ENCODE peak calls at places on chromosomes 16 and 17, in nine cellular contexts. W is body of pancreas; C is HCT116; E is MM.1S; I is ascending aorta; S is A549; U is lung; H is heart right ventricle; N is naive thymus-derived CD4-positive, alpha-beta T cell. A is an unnamed sample.

GRCh38 chr17:75288784-75289121 is 480 bp downstream of the SLC25A19 start:
- DNase-seq in W (no peak), I (no peak), E (peak; percentile 84), S (peak; percentile 64), C (no peak), H (no peak), U (peak; percentile 61), N (no peak), A (no peak)

GRCh38 chr17:73091770-73092517 is 544 bp downstream of the SLC39A11 start:
- DNase-seq in W (peak; percentile 38), U (no peak), E (no peak), C (no peak), S (peak; percentile 74), I (no peak), N (no peak), H (peak; percentile 16), A (peak; percentile 35)

GRCh38 chr17:78956254-78956653 is 23.5 kb downstream of the LGALS3BP start:
- DNase-seq in U (no peak), N (no peak), H (no peak), W (no peak), E (no peak), S (no peak), I (no peak), C (no peak), A (no peak)

GRCh38 chr16:53022374-53022773 is 30.3 kb downstream of the CHD9NB start:
- DNase-seq in I (no peak), U (peak; percentile 34), E (no peak), H (peak; percentile 40), S (peak; percentile 69), C (peak; percentile 41), W (peak; percentile 31), N (no peak), A (peak; percentile 11)

GRCh38 chr17:1865252-1866037 is 35.6 kb downstream of the RPA1 start:
- DNase-seq in E (peak; percentile 56), U (no peak), H (peak; percentile 36), C (peak; percentile 4), S (peak; percentile 72), W (peak; percentile 31), I (no peak), N (peak; percentile 63), A (no peak)

GRCh38 chr16:79677799-79678525 is 77.4 kb upstream of the MAF start:
- DNase-seq in E (no peak), N (no peak), W (no peak), C (no peak), H (no peak), S (no peak), U (no peak), I (no peak), A (no peak)

GRCh38 chr17:56449176-56449575 is 144.3 kb upstream of the NOG start:
- DNase-seq in I (no peak), U (no peak), E (no peak), S (no peak), H (no peak), N (no peak), W (no peak), C (no peak), A (no peak)

GRCh38 chr16:48491517-48491916 is 106.3 kb upstream of the SIAH1 start:
- DNase-seq in N (no peak), I (no peak), E (no peak), W (no peak), S (no peak), C (no peak), H (no peak), U (no peak), A (no peak)

GRCh38 chr17:65918450-65918849 is 273.5 kb downstream of the CEP112 start:
- DNase-seq in E (no peak), H (no peak), C (no peak), N (no peak), U (no peak), W (no peak), S (no peak), I (no peak), A (no peak)

GRCh38 chr16:50523710-50524109 is 24.5 kb upstream of the NKD1 start:
- DNase-seq in H (no peak), S (no peak), N (no peak), C (no peak), W (no peak), E (no peak), U (no peak), I (peak; percentile 34), A (no peak)

GRCh38 chr17:48478224-48479013 is 48.4 kb upstream of the SKAP1 start:
- DNase-seq in S (no peak), E (peak; percentile 86), U (no peak), N (no peak), W (no peak), I (no peak), H (no peak), C (no peak), A (no peak)

GRCh38 chr17:55962931-55963378 is 190.3 kb upstream of the ANKFN1 start:
- DNase-seq in C (no peak), H (no peak), E (no peak), N (no peak), U (no peak), S (no peak), W (no peak), I (no peak), A (no peak)

GRCh38 chr16:85851034-85851780 is 47.8 kb upstream of the IRF8 start:
- DNase-seq in C (no peak), H (no peak), W (no peak), U (no peak), S (no peak), E (no peak), I (no peak), N (no peak), A (no peak)

GRCh38 chr17:78347453-78347852 is 12.4 kb downstream of the SOCS3 start:
- DNase-seq in S (no peak), U (peak; percentile 79), N (no peak), H (no peak), W (peak; percentile 80), I (no peak), E (no peak), C (no peak), A (no peak)

DNA sequence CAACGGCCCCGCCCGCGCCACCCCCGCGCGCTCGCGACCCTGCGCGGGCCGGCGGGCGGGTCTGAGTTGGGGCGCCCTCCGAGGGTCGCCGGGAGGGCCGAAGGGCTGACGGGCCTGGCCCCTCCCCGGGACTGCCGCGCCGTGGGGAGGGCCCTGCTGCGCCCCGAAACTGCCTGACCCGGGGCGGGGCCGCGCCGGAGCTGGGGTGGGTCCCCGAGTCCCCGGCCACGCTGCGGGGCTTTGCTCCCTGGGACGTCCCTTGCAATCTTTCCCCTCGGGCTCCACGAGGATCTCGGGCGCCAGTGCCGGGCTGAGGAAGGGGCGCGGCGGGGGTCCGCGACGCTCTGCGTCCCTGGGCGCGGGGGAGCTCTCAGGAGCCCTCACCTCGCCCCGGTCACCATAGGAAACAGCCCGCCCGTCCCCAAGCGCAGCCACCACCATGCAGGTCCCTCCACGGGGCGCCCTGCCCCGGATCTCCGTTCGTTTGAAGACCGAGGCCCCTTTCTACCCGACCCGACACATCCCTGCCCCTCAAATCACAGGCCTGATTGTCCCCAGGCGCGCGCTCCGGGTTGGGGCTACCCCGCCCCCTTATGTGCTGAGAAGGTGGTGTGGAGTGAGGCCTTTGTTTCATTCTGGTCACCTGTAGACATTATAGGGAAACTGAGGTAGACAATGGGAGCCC is 527 bp upstream of the ACTG1 start:
- DNase-seq in U (peak; percentile 70), N (peak; percentile 49), H (peak; percentile 74), S (peak; percentile 76), C (no peak), I (peak; percentile 85), E (peak; percentile 60), W (peak; percentile 74), A (peak; percentile 74)
- H3K4me1 ChIP-seq in U (peaks cover 13% of the 10 kb centered on the region), N (peaks cover 35% of the 10 kb centered on the region), H (peaks cover 36% of the 10 kb centered on the region), S (peaks cover 33% of the 10 kb centered on the region), C (peaks cover 26% of the 10 kb centered on the region), I (peaks cover 4% of the 10 kb centered on the region), E (peaks cover 24% of the 10 kb centered on the region), W (peaks cover 56% of the 10 kb centered on the region), A (peaks cover 14% of the 10 kb centered on the region)

GRCh38 chr16:73418051-73418450 is 370.1 kb upstream of the ZFHX3 start:
- DNase-seq in U (no peak), C (no peak), W (no peak), H (no peak), N (no peak), E (no peak), S (no peak), I (no peak), A (no peak)

GRCh38 chr16:73418746-73419145 is 370.8 kb upstream of the ZFHX3 start:
- DNase-seq in H (no peak), U (no peak), N (no peak), I (no peak), S (no peak), E (no peak), W (no peak), C (no peak), A (no peak)

GRCh38 chr16:73414636-73415035 is 366.7 kb upstream of the ZFHX3 start:
- DNase-seq in W (no peak), H (no peak), S (no peak), U (no peak), E (no peak), C (no peak), N (no peak), I (no peak), A (no peak)

DNA sequence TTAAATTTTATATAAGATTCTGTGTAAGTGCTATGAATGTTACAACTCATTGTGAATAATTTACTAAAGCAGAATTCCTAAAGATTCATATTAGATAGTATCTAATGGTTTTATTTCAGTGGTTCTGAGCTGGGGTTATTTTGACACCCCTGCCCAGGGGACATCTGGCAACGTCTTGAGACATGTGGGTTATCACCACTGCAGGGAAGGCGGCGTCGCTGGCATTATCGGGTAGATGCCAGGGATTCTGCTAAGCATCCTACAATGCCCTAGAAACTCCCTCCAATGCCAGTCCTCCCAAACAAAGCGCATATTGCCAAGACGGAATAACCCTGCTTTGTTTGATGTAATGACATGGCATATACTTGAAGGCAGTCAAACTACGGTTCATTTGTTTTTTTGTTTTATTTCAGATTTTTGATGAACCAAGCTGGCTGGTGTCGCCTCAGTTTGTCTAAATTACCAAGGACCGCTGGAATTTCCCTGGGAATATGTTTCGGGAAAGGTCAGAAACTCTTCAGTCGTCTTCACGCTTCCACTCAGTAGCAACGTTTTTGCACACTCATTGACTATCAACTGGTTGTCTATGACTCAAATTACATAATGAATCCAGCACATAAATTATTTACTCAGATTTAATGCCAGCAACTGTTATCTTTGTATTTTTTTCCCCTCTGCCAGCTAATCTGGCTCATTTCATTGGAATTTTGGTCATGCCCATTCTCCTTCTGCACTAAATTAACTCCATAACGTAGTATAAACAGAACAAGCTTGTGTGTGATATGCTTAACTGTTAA is 372.5 kb upstream of the ZFHX3 start:
- DNase-seq in N (no peak), I (no peak), U (no peak), C (no peak), W (no peak), E (no peak), H (no peak), S (no peak), A (no peak)
- H3K4me1 ChIP-seq in N (no peaks in the 10 kb centered on the region), I (no peaks in the 10 kb centered on the region), U (no peaks in the 10 kb centered on the region), C (no peaks in the 10 kb centered on the region), W (no peaks in the 10 kb centered on the region), E (no peaks in the 10 kb centered on the region), H (no peaks in the 10 kb centered on the region), S (peaks cover 21% of the 10 kb centered on the region), A (no peaks in the 10 kb centered on the region)

GRCh38 chr17:17028878-17029535 is 13.2 kb upstream of the MPRIP start:
- DNase-seq in C (no peak), S (no peak), I (no peak), H (no peak), U (no peak), W (no peak), N (no peak), E (no peak), A (no peak)
- H3K4me1 ChIP-seq in C (peaks cover 47% of the 10 kb centered on the region), S (peaks cover 90% of the 10 kb centered on the region), I (peaks cover 9% of the 10 kb centered on the region), H (peaks cover 30% of the 10 kb centered on the region), U (peaks cover 19% of the 10 kb centered on the region), W (peaks cover 43% of the 10 kb centered on the region), N (no peaks in the 10 kb centered on the region), E (no peaks in the 10 kb centered on the region), A (no peaks in the 10 kb centered on the region)

GRCh38 chr16:81611721-81612120 is 167.1 kb downstream of the CMIP start:
- DNase-seq in C (no peak), U (no peak), I (no peak), S (no peak), N (no peak), W (no peak), E (no peak), H (no peak), A (no peak)
- H3K4me1 ChIP-seq in C (peaks cover 10% of the 10 kb centered on the region), U (peaks cover 33% of the 10 kb centered on the region), I (peaks cover 5% of the 10 kb centered on the region), S (peaks cover 39% of the 10 kb centered on the region), N (peaks cover 13% of the 10 kb centered on the region), W (no peaks in the 10 kb centered on the region), E (peaks cover 14% of the 10 kb centered on the region), H (peaks cover 48% of the 10 kb centered on the region), A (peaks cover 17% of the 10 kb centered on the region)

A was measured in ovary.